ENCODE peak calls at places on chromosomes 4 and X, in ten cellular contexts. E is GM23338, F is endothelial cell of umbilical vein, A is H1, R is K562, D is stomach, N is HCT116, H is sigmoid colon, K is transverse colon, U is breast epithelium. O is an unnamed sample.

GRCh38 chrX:106619797-106620196 is 8.0 kb downstream of the RADX start:
- DNase-seq in R (no peak), D (no peak), N (no peak), K (no peak), U (no peak), A (no peak), H (no peak), E (peak), F (peak), O (no peak)

GRCh38 chr4:27149541-27150212 is 289.0 kb downstream of the STIM2 start:
- DNase-seq in K (no peak), U (no peak), R (no peak), N (no peak), H (no peak), F (no peak), D (no peak), E (no peak), A (no peak), O (no peak)

GRCh38 chr4:8852118-8852704 is 19.4 kb downstream of the HMX1 start:
- DNase-seq in K (no peak), A (no peak), U (no peak), N (no peak), E (no peak), R (no peak), H (no peak), F (no peak), D (no peak), O (no peak)

GRCh38 chr4:144366425-144366824 is 225.9 kb upstream of the GYPA start:
- DNase-seq in F (no peak), K (no peak), E (no peak), R (no peak), N (no peak), H (no peak), A (no peak), D (no peak), U (no peak), O (no peak)

GRCh38 chrX:42720209-42720608 is 57.8 kb downstream of the PPP1R2C start:
- DNase-seq in E (no peak), N (no peak), F (no peak), H (no peak), K (no peak), U (no peak), D (no peak), R (no peak), A (no peak), O (no peak)

GRCh38 chrX:133786382-133786781 is 199.0 kb downstream of the GPC3 start:
- DNase-seq in K (no peak), U (no peak), H (no peak), R (no peak), A (no peak), D (no peak), N (no peak), E (no peak), F (no peak), O (no peak)

GRCh38 chr4:41174444-41174843 is 39.9 kb downstream of the APBB2 start:
- DNase-seq in U (no peak), D (no peak), A (no peak), K (no peak), F (no peak), H (no peak), E (no peak), R (no peak), N (no peak), O (no peak)

GRCh38 chr4:183330841-183331240 is 8.6 kb upstream of the CLDN24 start:
- DNase-seq in E (no peak), A (no peak), R (no peak), D (no peak), K (no peak), N (no peak), U (no peak), H (no peak), F (no peak), O (no peak)

GRCh38 chr4:114752404-114752803 is 153.8 kb downstream of the UGT8 start:
- DNase-seq in N (no peak), E (no peak), R (no peak), A (no peak), D (no peak), U (no peak), F (no peak), K (no peak), H (no peak), O (no peak)
- TF ChIP-seq POLR2AphosphoS5 in N (no peak), E (no peak), R (no peak), A (no peak), D (no peak), U (no peak), F (no peak), K (no peak), H (no peak), O (no peak)

DNA sequence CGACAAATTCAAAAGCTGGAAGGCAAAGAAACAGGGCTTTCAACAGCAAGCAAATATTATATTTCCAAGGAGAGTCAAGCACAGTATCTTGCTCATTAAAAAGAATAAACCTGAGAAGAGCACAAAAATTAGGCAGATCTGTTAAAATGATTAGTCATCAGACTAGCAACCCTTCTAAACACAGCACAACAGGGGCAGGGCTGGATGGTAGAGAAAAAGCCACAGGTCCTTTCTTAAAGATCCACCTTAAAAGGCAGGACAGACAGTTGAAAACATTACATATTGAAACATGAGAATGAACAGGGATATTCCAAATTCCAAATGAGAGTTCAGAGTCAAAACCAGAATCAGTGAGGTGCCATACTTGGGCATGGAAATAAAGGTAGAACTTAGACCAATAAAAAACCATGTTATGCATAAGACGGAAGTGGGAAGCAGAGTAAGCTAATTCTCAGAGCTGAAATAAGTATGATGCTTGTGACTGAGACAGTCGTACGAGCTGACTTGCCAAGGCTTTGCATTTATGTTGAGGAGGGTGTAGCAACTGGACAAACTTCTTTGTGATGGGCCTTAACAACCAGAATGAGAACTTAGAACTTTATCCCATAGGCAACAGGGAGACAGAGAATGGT is 126.9 kb upstream of the FAM9B start:
- DNase-seq in N (no peak), A (no peak), F (no peak), K (no peak), E (no peak), D (no peak), U (no peak), R (no peak), H (no peak), O (no peak)
- TF ChIP-seq POLR2AphosphoS5 in N (no peak), A (no peak), F (no peak), K (no peak), E (no peak), D (no peak), U (no peak), R (no peak), H (no peak), O (no peak)

GRCh38 chr4:56462157-56462556 is 5.3 kb upstream of the SRP72 start:
- DNase-seq in N (no peak), F (no peak), H (no peak), E (peak), R (no peak), U (no peak), D (no peak), K (no peak), A (no peak), O (no peak)
- TF ChIP-seq POLR2AphosphoS5 in N (peak), F (no peak), H (no peak), E (no peak), R (no peak), U (no peak), D (no peak), K (no peak), A (no peak), O (peak)

DNA sequence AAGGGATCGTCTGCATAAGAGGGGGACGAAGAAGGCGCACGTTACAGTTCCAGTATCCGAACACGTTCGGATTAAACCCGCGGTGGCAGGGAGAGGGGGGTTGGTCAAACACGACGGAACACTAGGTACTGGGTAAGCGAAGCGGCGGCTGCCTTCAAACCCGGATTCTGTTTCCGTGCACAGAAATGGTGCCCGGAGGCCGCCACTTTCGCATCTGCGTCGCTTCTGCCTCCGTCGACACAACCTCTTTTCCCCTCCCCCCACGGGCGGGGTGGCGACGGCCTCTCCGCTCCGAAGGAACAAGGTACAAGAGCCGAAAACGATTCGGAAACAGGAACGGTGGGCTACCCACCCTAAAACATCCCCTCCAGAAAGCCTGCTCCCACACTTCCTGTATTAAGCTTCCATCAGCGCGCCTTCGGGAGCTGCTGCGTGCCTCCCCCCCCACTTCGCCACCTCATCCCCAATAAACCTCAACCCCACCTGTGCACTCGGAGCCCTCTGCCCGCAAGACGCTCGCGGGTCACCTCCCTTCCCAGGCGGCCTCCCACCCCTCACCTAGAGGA is 667 bp downstream of the G3BP2 start:
- DNase-seq in U (peak), A (peak), N (peak), E (peak), F (peak), D (peak), K (peak), R (peak), H (peak), O (peak)
- TF ChIP-seq POLR2AphosphoS5 in U (no peak), A (peak), N (peak), E (no peak), F (no peak), D (peak), K (peak), R (no peak), H (peak), O (peak)

GRCh38 chrX:120452131-120452530 is 17.0 kb downstream of the LAMP2 start:
- DNase-seq in N (no peak), U (no peak), R (no peak), D (no peak), E (peak), H (no peak), A (peak), K (no peak), F (peak), O (no peak)
- TF ChIP-seq POLR2AphosphoS5 in N (no peak), U (no peak), R (no peak), D (no peak), E (no peak), H (no peak), A (no peak), K (no peak), F (no peak), O (no peak)

GRCh38 chr4:142092941-142093340 is 456.6 kb downstream of the IL15 start:
- DNase-seq in F (no peak), N (no peak), U (no peak), H (no peak), E (no peak), D (no peak), A (no peak), R (no peak), K (no peak), O (no peak)

GRCh38 chr4:142091691-142092182 is 455.4 kb downstream of the IL15 start:
- DNase-seq in A (no peak), K (no peak), D (no peak), U (no peak), F (peak), H (no peak), N (peak), R (no peak), E (no peak), O (no peak)

GRCh38 chr4:142095886-142096605 is 459.7 kb downstream of the IL15 start:
- DNase-seq in F (peak), U (no peak), E (no peak), A (no peak), H (peak), N (peak), D (no peak), R (no peak), K (no peak), O (no peak)

GRCh38 chr4:142088906-142089305 is 452.5 kb downstream of the IL15 start:
- DNase-seq in K (no peak), D (no peak), F (no peak), A (no peak), R (no peak), U (no peak), H (peak), N (no peak), E (no peak), O (no peak)

DNA sequence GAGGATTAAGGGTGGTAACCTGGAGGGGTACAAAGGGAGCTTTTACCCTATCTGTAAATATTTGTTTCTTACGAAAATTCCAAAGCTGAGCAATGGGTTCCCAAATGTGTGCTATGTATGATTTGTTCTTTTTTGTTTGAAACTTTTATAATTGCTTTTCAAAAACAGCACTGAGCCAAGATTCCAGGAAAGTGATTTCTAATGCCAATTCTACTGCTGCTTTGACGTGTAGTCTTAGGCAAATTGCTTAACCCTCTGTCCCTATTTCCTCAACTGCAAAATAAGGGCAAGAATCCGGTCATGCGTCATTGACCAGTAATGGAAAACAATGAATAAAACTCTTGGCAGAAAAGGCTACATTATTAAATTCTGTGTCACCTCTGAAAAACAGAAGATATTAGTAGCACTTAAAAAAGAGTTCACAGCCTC is 454.7 kb downstream of the IL15 start:
- DNase-seq in K (no peak), D (no peak), U (no peak), H (no peak), R (no peak), A (no peak), E (no peak), N (no peak), F (peak), O (no peak)
- TF ChIP-seq POLR2AphosphoS5 in K (peak), D (peak), U (peak), H (peak), R (no peak), A (no peak), E (no peak), N (no peak), F (no peak), O (no peak)

GRCh38 chr4:58560736-58561135 is 1450.6 kb upstream of the IGFBP7 start:
- DNase-seq in A (no peak), F (no peak), R (no peak), E (no peak), K (no peak), U (no peak), N (no peak), H (no peak), D (no peak), O (no peak)

GRCh38 chr4:58561170-58561569 is 1451.0 kb upstream of the IGFBP7 start:
- DNase-seq in F (no peak), H (no peak), U (no peak), A (no peak), R (no peak), K (no peak), D (no peak), E (no peak), N (no peak), O (no peak)

GRCh38 chr4:58566260-58566659 is 1456.1 kb upstream of the IGFBP7 start:
- DNase-seq in F (no peak), H (no peak), A (no peak), E (peak), N (no peak), R (no peak), K (no peak), D (no peak), U (no peak), O (no peak)

GRCh38 chr4:58564695-58565094 is 1454.5 kb upstream of the IGFBP7 start:
- DNase-seq in D (no peak), U (no peak), K (no peak), F (no peak), A (no peak), H (no peak), N (no peak), E (no peak), R (no peak), O (no peak)
- TF ChIP-seq POLR2AphosphoS5 in D (no peak), U (no peak), K (no peak), F (no peak), A (no peak), H (no peak), N (no peak), E (no peak), R (no peak), O (no peak)